ENCODE peak calls at places on chromosomes 7 and 10, in ten cellular contexts. One of them, this sample, is unnamed.

GRCh38 chr7:142420554-142421362 is 162.9 kb upstream of the PRSS58 start:
- DNase-seq in upper lobe of left lung: no peak
- DNase-seq in HCT116: peak
- DNase-seq in esophagus muscularis mucosa: peak
- DNase-seq in GM12878: no peak
- DNase-seq in suprapubic skin: no peak
- DNase-seq in transverse colon: peak
- DNase-seq in breast epithelium: no peak
- DNase-seq in stomach: no peak
- DNase-seq in spleen: no peak
- DNase-seq in this sample: no peak

GRCh38 chr7:114981323-114981722 is 59.4 kb downstream of the MDFIC start:
- DNase-seq in GM12878: no peak
- DNase-seq in esophagus muscularis mucosa: no peak
- DNase-seq in upper lobe of left lung: no peak
- DNase-seq in suprapubic skin: no peak
- DNase-seq in HCT116: no peak
- DNase-seq in breast epithelium: no peak
- DNase-seq in spleen: no peak
- DNase-seq in transverse colon: no peak
- DNase-seq in stomach: no peak
- DNase-seq in this sample: no peak

GRCh38 chr7:107327986-107328569 is 141.8 kb upstream of the GPR22 start:
- DNase-seq in esophagus muscularis mucosa: no peak
- DNase-seq in breast epithelium: no peak
- DNase-seq in spleen: no peak
- DNase-seq in GM12878: no peak
- DNase-seq in HCT116: no peak
- DNase-seq in upper lobe of left lung: no peak
- DNase-seq in transverse colon: no peak
- DNase-seq in stomach: no peak
- DNase-seq in suprapubic skin: no peak
- DNase-seq in this sample: no peak

GRCh38 chr10:21525367-21526183 is at the start of gene SKIDA1:
- DNase-seq in stomach: peak
- DNase-seq in breast epithelium: peak
- DNase-seq in HCT116: no peak
- DNase-seq in suprapubic skin: no peak
- DNase-seq in esophagus muscularis mucosa: no peak
- DNase-seq in GM12878: no peak
- DNase-seq in upper lobe of left lung: peak
- DNase-seq in spleen: peak
- DNase-seq in transverse colon: peak
- DNase-seq in this sample: peak

GRCh38 chr7:151282111-151282510 is 33.6 kb upstream of the SMARCD3 start:
- DNase-seq in spleen: no peak
- DNase-seq in HCT116: no peak
- DNase-seq in esophagus muscularis mucosa: no peak
- DNase-seq in upper lobe of left lung: no peak
- DNase-seq in transverse colon: no peak
- DNase-seq in breast epithelium: no peak
- DNase-seq in GM12878: no peak
- DNase-seq in stomach: no peak
- DNase-seq in suprapubic skin: no peak
- DNase-seq in this sample: no peak

GRCh38 chr7:81075150-81075549 is 156.3 kb upstream of the SEMA3C start:
- DNase-seq in transverse colon: no peak
- DNase-seq in upper lobe of left lung: no peak
- DNase-seq in HCT116: peak
- DNase-seq in suprapubic skin: no peak
- DNase-seq in breast epithelium: no peak
- DNase-seq in stomach: no peak
- DNase-seq in spleen: no peak
- DNase-seq in esophagus muscularis mucosa: no peak
- DNase-seq in GM12878: no peak
- DNase-seq in this sample: no peak

GRCh38 chr10:121338206-121338991 is 259.8 kb downstream of the FGFR2 start:
- DNase-seq in breast epithelium: no peak
- DNase-seq in HCT116: no peak
- DNase-seq in spleen: no peak
- DNase-seq in stomach: no peak
- DNase-seq in suprapubic skin: no peak
- DNase-seq in esophagus muscularis mucosa: peak
- DNase-seq in upper lobe of left lung: no peak
- DNase-seq in GM12878: no peak
- DNase-seq in transverse colon: no peak
- DNase-seq in this sample: no peak

GRCh38 chr7:151063212-151063561 is 3.8 kb downstream of the SLC4A2 start:
- DNase-seq in suprapubic skin: no peak
- DNase-seq in spleen: no peak
- DNase-seq in esophagus muscularis mucosa: no peak
- DNase-seq in GM12878: no peak
- DNase-seq in transverse colon: no peak
- DNase-seq in breast epithelium: no peak
- DNase-seq in upper lobe of left lung: no peak
- DNase-seq in stomach: no peak
- DNase-seq in HCT116: no peak
- DNase-seq in this sample: peak

GRCh38 chr10:21526952-21527633 is 1.6 kb upstream of the SKIDA1 start:
- DNase-seq in stomach: peak
- DNase-seq in spleen: peak
- DNase-seq in breast epithelium: peak
- DNase-seq in suprapubic skin: no peak
- DNase-seq in HCT116: no peak
- DNase-seq in upper lobe of left lung: peak
- DNase-seq in transverse colon: peak
- DNase-seq in GM12878: no peak
- DNase-seq in esophagus muscularis mucosa: no peak
- DNase-seq in this sample: peak

GRCh38 chr7:43112941-43113621 is 634 bp downstream of the HECW1 start:
- DNase-seq in breast epithelium: no peak
- DNase-seq in transverse colon: no peak
- DNase-seq in upper lobe of left lung: peak
- DNase-seq in suprapubic skin: no peak
- DNase-seq in spleen: no peak
- DNase-seq in GM12878: no peak
- DNase-seq in stomach: no peak
- DNase-seq in HCT116: no peak
- DNase-seq in esophagus muscularis mucosa: peak
- DNase-seq in this sample: peak

GRCh38 chr7:725223-726005 is 1.1 kb upstream of the DNAAF5 start:
- DNase-seq in transverse colon: no peak
- DNase-seq in stomach: no peak
- DNase-seq in spleen: peak
- DNase-seq in breast epithelium: no peak
- DNase-seq in suprapubic skin: no peak
- DNase-seq in upper lobe of left lung: no peak
- DNase-seq in HCT116: no peak
- DNase-seq in GM12878: no peak
- DNase-seq in esophagus muscularis mucosa: no peak
- DNase-seq in this sample: no peak

GRCh38 chr7:727104-727805 is at the start of gene PRKAR1B:
- DNase-seq in spleen: peak
- DNase-seq in transverse colon: peak
- DNase-seq in upper lobe of left lung: peak
- DNase-seq in stomach: no peak
- DNase-seq in suprapubic skin: peak
- DNase-seq in GM12878: no peak
- DNase-seq in HCT116: no peak
- DNase-seq in breast epithelium: peak
- DNase-seq in esophagus muscularis mucosa: no peak
- DNase-seq in this sample: peak

GRCh38 chr7:726854-727103 is 280 bp downstream of the DNAAF5 start:
- DNase-seq in suprapubic skin: no peak
- DNase-seq in GM12878: no peak
- DNase-seq in stomach: no peak
- DNase-seq in HCT116: no peak
- DNase-seq in upper lobe of left lung: no peak
- DNase-seq in transverse colon: no peak
- DNase-seq in spleen: no peak
- DNase-seq in breast epithelium: peak
- DNase-seq in esophagus muscularis mucosa: no peak
- DNase-seq in this sample: no peak

GRCh38 chr7:727806-728460 is 852 bp upstream of the PRKAR1B start:
- DNase-seq in breast epithelium: peak
- DNase-seq in suprapubic skin: peak
- DNase-seq in spleen: no peak
- DNase-seq in upper lobe of left lung: no peak
- DNase-seq in GM12878: no peak
- DNase-seq in HCT116: no peak
- DNase-seq in esophagus muscularis mucosa: no peak
- DNase-seq in stomach: no peak
- DNase-seq in transverse colon: no peak
- DNase-seq in this sample: no peak

GRCh38 chr7:726084-726853 is at the start of gene DNAAF5:
- DNase-seq in esophagus muscularis mucosa: peak
- DNase-seq in upper lobe of left lung: peak
- DNase-seq in spleen: peak
- DNase-seq in breast epithelium: peak
- DNase-seq in transverse colon: peak
- DNase-seq in HCT116: peak
- DNase-seq in stomach: peak
- DNase-seq in GM12878: peak
- DNase-seq in suprapubic skin: peak
- DNase-seq in this sample: peak
- TF ChIP-seq POLR2A in esophagus muscularis mucosa: no peak
- TF ChIP-seq POLR2A in upper lobe of left lung: peak
- TF ChIP-seq POLR2A in spleen: no peak
- TF ChIP-seq POLR2A in breast epithelium: no peak
- TF ChIP-seq POLR2A in transverse colon: no peak
- TF ChIP-seq POLR2A in HCT116: peak
- TF ChIP-seq POLR2A in stomach: no peak
- TF ChIP-seq POLR2A in GM12878: peak
- TF ChIP-seq POLR2A in suprapubic skin: no peak
- TF ChIP-seq POLR2A in this sample: no peak

GRCh38 chr10:43420369-43421200 is 11.6 kb upstream of the HNRNPF start:
- DNase-seq in HCT116: no peak
- DNase-seq in GM12878: no peak
- DNase-seq in stomach: peak
- DNase-seq in breast epithelium: peak
- DNase-seq in suprapubic skin: peak
- DNase-seq in esophagus muscularis mucosa: peak
- DNase-seq in transverse colon: peak
- DNase-seq in spleen: peak
- DNase-seq in upper lobe of left lung: peak
- DNase-seq in this sample: peak
- TF ChIP-seq CTCF in HCT116: no peak
- TF ChIP-seq CTCF in GM12878: no peak
- TF ChIP-seq CTCF in stomach: no peak
- TF ChIP-seq CTCF in breast epithelium: no peak
- TF ChIP-seq CTCF in suprapubic skin: no peak
- TF ChIP-seq CTCF in esophagus muscularis mucosa: no peak
- TF ChIP-seq CTCF in transverse colon: no peak
- TF ChIP-seq CTCF in spleen: peak
- TF ChIP-seq CTCF in upper lobe of left lung: no peak
- TF ChIP-seq CTCF in this sample: no peak

GRCh38 chr10:78354101-78354500 is 320.4 kb downstream of the RPS24 start:
- DNase-seq in upper lobe of left lung: no peak
- DNase-seq in suprapubic skin: no peak
- DNase-seq in transverse colon: no peak
- DNase-seq in GM12878: no peak
- DNase-seq in stomach: no peak
- DNase-seq in esophagus muscularis mucosa: no peak
- DNase-seq in HCT116: no peak
- DNase-seq in spleen: peak
- DNase-seq in breast epithelium: no peak
- DNase-seq in this sample: peak

GRCh38 chr10:78357673-78358206 is 324.1 kb downstream of the RPS24 start:
- DNase-seq in breast epithelium: no peak
- DNase-seq in upper lobe of left lung: no peak
- DNase-seq in suprapubic skin: no peak
- DNase-seq in spleen: no peak
- DNase-seq in stomach: no peak
- DNase-seq in transverse colon: no peak
- DNase-seq in esophagus muscularis mucosa: no peak
- DNase-seq in GM12878: no peak
- DNase-seq in HCT116: no peak
- DNase-seq in this sample: no peak

GRCh38 chr10:78358406-78358805 is 324.7 kb downstream of the RPS24 start:
- DNase-seq in transverse colon: no peak
- DNase-seq in breast epithelium: no peak
- DNase-seq in suprapubic skin: no peak
- DNase-seq in esophagus muscularis mucosa: no peak
- DNase-seq in upper lobe of left lung: no peak
- DNase-seq in GM12878: no peak
- DNase-seq in stomach: no peak
- DNase-seq in HCT116: no peak
- DNase-seq in spleen: peak
- DNase-seq in this sample: no peak

GRCh38 chr10:78357027-78357672 is 323.5 kb downstream of the RPS24 start:
- DNase-seq in stomach: no peak
- DNase-seq in upper lobe of left lung: no peak
- DNase-seq in spleen: peak
- DNase-seq in esophagus muscularis mucosa: no peak
- DNase-seq in breast epithelium: no peak
- DNase-seq in HCT116: no peak
- DNase-seq in transverse colon: no peak
- DNase-seq in GM12878: no peak
- DNase-seq in suprapubic skin: no peak
- DNase-seq in this sample: no peak

GRCh38 chr10:78356291-78356915 is 322.7 kb downstream of the RPS24 start:
- DNase-seq in spleen: peak
- DNase-seq in upper lobe of left lung: no peak
- DNase-seq in breast epithelium: no peak
- DNase-seq in esophagus muscularis mucosa: no peak
- DNase-seq in suprapubic skin: no peak
- DNase-seq in transverse colon: no peak
- DNase-seq in HCT116: no peak
- DNase-seq in stomach: no peak
- DNase-seq in GM12878: no peak
- DNase-seq in this sample: no peak
- TF ChIP-seq POLR2AphosphoS5 in spleen: no peak
- TF ChIP-seq POLR2AphosphoS5 in upper lobe of left lung: no peak
- TF ChIP-seq POLR2AphosphoS5 in breast epithelium: no peak
- TF ChIP-seq POLR2AphosphoS5 in esophagus muscularis mucosa: no peak
- TF ChIP-seq POLR2AphosphoS5 in suprapubic skin: no peak
- TF ChIP-seq POLR2AphosphoS5 in transverse colon: no peak
- TF ChIP-seq POLR2AphosphoS5 in HCT116: no peak
- TF ChIP-seq POLR2AphosphoS5 in stomach: no peak
- TF ChIP-seq POLR2AphosphoS5 in GM12878: no peak
- TF ChIP-seq POLR2AphosphoS5 in this sample: no peak

DNA sequence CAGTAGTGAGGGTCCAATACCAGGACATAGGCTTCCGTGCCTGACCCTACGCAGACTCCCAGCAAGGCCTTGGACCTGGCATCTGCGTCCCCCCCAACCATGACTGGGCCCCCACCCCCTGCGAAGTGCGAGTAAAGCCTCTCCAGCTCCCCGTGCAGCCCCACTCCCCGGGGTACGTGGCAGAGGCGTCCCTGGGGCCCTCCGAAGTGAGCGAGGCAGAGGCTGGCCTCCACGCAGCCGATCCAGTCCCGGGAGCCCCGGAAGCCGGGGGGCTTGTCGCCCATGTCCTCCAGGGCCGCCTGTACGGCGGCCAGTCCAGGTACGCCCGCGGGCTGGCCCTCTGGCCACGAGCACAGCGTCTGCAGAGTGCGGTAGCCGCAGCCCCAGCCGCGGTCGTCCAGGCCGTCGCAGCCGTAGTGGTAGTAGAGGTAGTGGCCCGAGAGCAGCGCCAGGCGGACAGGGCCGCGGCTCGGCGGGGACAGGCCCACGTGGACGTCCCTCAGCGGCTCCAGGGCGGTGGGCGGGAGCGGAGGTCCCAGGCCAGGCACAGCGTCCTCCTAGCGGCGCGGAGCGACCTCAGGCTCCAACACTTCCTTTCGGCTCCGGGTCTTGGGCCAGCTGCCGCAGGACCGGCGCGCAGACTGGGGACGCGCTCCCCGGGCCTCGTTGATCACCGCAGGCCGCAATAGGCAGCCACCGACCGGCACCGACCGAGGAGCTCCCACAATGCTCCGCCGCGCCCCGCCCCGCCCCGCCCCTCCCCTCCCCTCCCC is at the start of gene UFSP1:
- DNase-seq in HCT116: peak
- DNase-seq in spleen: no peak
- DNase-seq in breast epithelium: no peak
- DNase-seq in esophagus muscularis mucosa: no peak
- DNase-seq in transverse colon: no peak
- DNase-seq in suprapubic skin: no peak
- DNase-seq in stomach: no peak
- DNase-seq in upper lobe of left lung: no peak
- DNase-seq in GM12878: no peak
- DNase-seq in this sample: peak
- TF ChIP-seq POLR2A in HCT116: peak
- TF ChIP-seq POLR2A in spleen: no peak
- TF ChIP-seq POLR2A in breast epithelium: no peak
- TF ChIP-seq POLR2A in esophagus muscularis mucosa: no peak
- TF ChIP-seq POLR2A in transverse colon: no peak
- TF ChIP-seq POLR2A in suprapubic skin: no peak
- TF ChIP-seq POLR2A in stomach: no peak
- TF ChIP-seq POLR2A in upper lobe of left lung: no peak
- TF ChIP-seq POLR2A in GM12878: peak
- TF ChIP-seq POLR2A in this sample: no peak

This sample was measured in sigmoid colon.